ENCODE peak calls at places on chromosomes 6 and 20, in four cellular contexts. One of them, this sample, is unnamed.

GRCh38 chr6:136014454-136015421 is 163.2 kb downstream of the PDE7B start:
- DNase-seq in ELR: peak; percentile 99
- DNase-seq in CD8-positive, alpha-beta T cell: no peak
- DNase-seq in uterus: no peak
- DNase-seq in this sample: peak; percentile 91

GRCh38 chr20:59835057-59835447 is 98.4 kb downstream of the SYCP2 start:
- DNase-seq in ELR: no peak
- DNase-seq in CD8-positive, alpha-beta T cell: no peak
- DNase-seq in uterus: peak; percentile 9
- DNase-seq in this sample: no peak

GRCh38 chr20:3801846-3802245 is 5.7 kb downstream of the CDC25B start:
- DNase-seq in CD8-positive, alpha-beta T cell: no peak
- DNase-seq in uterus: no peak
- DNase-seq in ELR: no peak
- DNase-seq in this sample: no peak

GRCh38 chr6:165644586-165645266 is 18.3 kb downstream of the PDE10A start:
- DNase-seq in uterus: no peak
- DNase-seq in CD8-positive, alpha-beta T cell: no peak
- DNase-seq in ELR: no peak
- DNase-seq in this sample: no peak

GRCh38 chr6:42978487-42978792 is 541 bp downstream of the PEX6 start:
- DNase-seq in ELR: peak; percentile 44
- DNase-seq in CD8-positive, alpha-beta T cell: peak; percentile 18
- DNase-seq in uterus: peak; percentile 27
- DNase-seq in this sample: no peak

GRCh38 chr6:33905081-33905609 is 101.3 kb upstream of the MLN start:
- DNase-seq in uterus: no peak
- DNase-seq in CD8-positive, alpha-beta T cell: peak; percentile 61
- DNase-seq in ELR: no peak
- DNase-seq in this sample: no peak

GRCh38 chr6:753486-753885 is 60.5 kb upstream of the EXOC2 start:
- DNase-seq in uterus: no peak
- DNase-seq in CD8-positive, alpha-beta T cell: no peak
- DNase-seq in ELR: peak; percentile 40
- DNase-seq in this sample: peak; percentile 85

GRCh38 chr6:111534366-111534765 is 51.3 kb upstream of the REV3L start:
- DNase-seq in CD8-positive, alpha-beta T cell: no peak
- DNase-seq in uterus: peak; percentile 33
- DNase-seq in ELR: no peak
- DNase-seq in this sample: peak; percentile 9

GRCh38 chr20:58603656-58604184 is 47.4 kb upstream of the STX16 start:
- DNase-seq in ELR: peak; percentile 35
- DNase-seq in uterus: no peak
- DNase-seq in CD8-positive, alpha-beta T cell: no peak
- DNase-seq in this sample: no peak

GRCh38 chr6:143999406-143999805 is 8.7 kb downstream of the PLAGL1 start:
- DNase-seq in CD8-positive, alpha-beta T cell: no peak
- DNase-seq in uterus: no peak
- DNase-seq in ELR: peak; percentile 43
- DNase-seq in this sample: peak; percentile 27

GRCh38 chr6:148967546-148967945 is 220.7 kb downstream of the UST start:
- DNase-seq in ELR: no peak
- DNase-seq in CD8-positive, alpha-beta T cell: no peak
- DNase-seq in uterus: no peak
- DNase-seq in this sample: no peak

GRCh38 chr6:109475625-109476024 is 7.4 kb downstream of the ZBTB24 start:
- DNase-seq in CD8-positive, alpha-beta T cell: no peak
- DNase-seq in uterus: no peak
- DNase-seq in ELR: no peak
- DNase-seq in this sample: no peak

GRCh38 chr20:11375966-11376365 is 541.7 kb upstream of the BTBD3 start:
- DNase-seq in uterus: no peak
- DNase-seq in CD8-positive, alpha-beta T cell: no peak
- DNase-seq in ELR: peak; percentile 11
- DNase-seq in this sample: no peak

GRCh38 chr20:63976980-63977391 is 2.5 kb downstream of the SAMD10 start:
- DNase-seq in CD8-positive, alpha-beta T cell: no peak
- DNase-seq in uterus: no peak
- DNase-seq in ELR: no peak
- DNase-seq in this sample: no peak

GRCh38 chr6:82080767-82081166 is 166.8 kb downstream of the IBTK start:
- DNase-seq in ELR: no peak
- DNase-seq in CD8-positive, alpha-beta T cell: no peak
- DNase-seq in uterus: no peak
- DNase-seq in this sample: no peak

GRCh38 chr20:39897058-39897457 is 792.0 kb downstream of the MAFB start:
- DNase-seq in uterus: no peak
- DNase-seq in CD8-positive, alpha-beta T cell: no peak
- DNase-seq in ELR: peak; percentile 88
- DNase-seq in this sample: peak; percentile 33

GRCh38 chr6:167711784-167712183 is 114.9 kb upstream of the AFDN start:
- DNase-seq in CD8-positive, alpha-beta T cell: no peak
- DNase-seq in ELR: no peak
- DNase-seq in uterus: no peak
- DNase-seq in this sample: no peak

GRCh38 chr20:33915726-33916331 is 77.9 kb upstream of the RALY start:
- DNase-seq in CD8-positive, alpha-beta T cell: peak; percentile 57
- DNase-seq in uterus: no peak
- DNase-seq in ELR: peak; percentile 44
- DNase-seq in this sample: peak; percentile 70

GRCh38 chr6:87697581-87698552 is 4.2 kb downstream of the AKIRIN2 start:
- DNase-seq in CD8-positive, alpha-beta T cell: no peak
- DNase-seq in ELR: peak; percentile 48
- DNase-seq in uterus: no peak
- DNase-seq in this sample: no peak

GRCh38 chr20:17859616-17860232 is 108.9 kb downstream of the SNX5 start:
- DNase-seq in uterus: no peak
- DNase-seq in CD8-positive, alpha-beta T cell: peak; percentile 25
- DNase-seq in ELR: no peak
- DNase-seq in this sample: no peak

GRCh38 chr6:3540253-3540820 is 83.5 kb upstream of the SLC22A23 start:
- DNase-seq in CD8-positive, alpha-beta T cell: no peak
- DNase-seq in ELR: no peak
- DNase-seq in uterus: no peak
- DNase-seq in this sample: no peak

GRCh38 chr20:4509825-4510522 is 211.7 kb upstream of the PRND start:
- DNase-seq in ELR: peak; percentile 67
- DNase-seq in CD8-positive, alpha-beta T cell: no peak
- DNase-seq in uterus: no peak
- DNase-seq in this sample: peak; percentile 89

GRCh38 chr6:55758156-55758942 is 117.0 kb downstream of the BMP5 start:
- DNase-seq in CD8-positive, alpha-beta T cell: no peak
- DNase-seq in uterus: no peak
- DNase-seq in ELR: peak; percentile 96
- DNase-seq in this sample: peak; percentile 47

GRCh38 chr6:91141352-91141751 is 554.5 kb upstream of the MAP3K7 start:
- DNase-seq in ELR: no peak
- DNase-seq in uterus: no peak
- DNase-seq in CD8-positive, alpha-beta T cell: no peak
- DNase-seq in this sample: no peak

GRCh38 chr6:89209457-89209856 is 7.7 kb downstream of the GABRR1 start:
- DNase-seq in uterus: no peak
- DNase-seq in ELR: peak; percentile 7
- DNase-seq in CD8-positive, alpha-beta T cell: no peak
- DNase-seq in this sample: peak; percentile 18

GRCh38 chr6:111692327-111693164 is 86.9 kb upstream of the TRAF3IP2 start:
- DNase-seq in ELR: no peak
- DNase-seq in uterus: no peak
- DNase-seq in CD8-positive, alpha-beta T cell: no peak
- DNase-seq in this sample: no peak

GRCh38 chr20:38730989-38731737 is 6.9 kb downstream of the SLC32A1 start:
- DNase-seq in ELR: peak; percentile 65
- DNase-seq in CD8-positive, alpha-beta T cell: peak; percentile 76
- DNase-seq in uterus: peak; percentile 49
- DNase-seq in this sample: peak; percentile 31

GRCh38 chr6:166515072-166515810 is 71.2 kb downstream of the RAMACL start:
- DNase-seq in CD8-positive, alpha-beta T cell: peak; percentile 58
- DNase-seq in uterus: no peak
- DNase-seq in ELR: peak; percentile 79
- DNase-seq in this sample: peak; percentile 92

GRCh38 chr6:25359891-25360290 is 80.7 kb downstream of the CARMIL1 start:
- DNase-seq in ELR: no peak
- DNase-seq in uterus: no peak
- DNase-seq in CD8-positive, alpha-beta T cell: no peak
- DNase-seq in this sample: peak; percentile 15

GRCh38 chr20:3826420-3826819 is 6.1 kb downstream of the AP5S1 start:
- DNase-seq in ELR: no peak
- DNase-seq in uterus: no peak
- DNase-seq in CD8-positive, alpha-beta T cell: no peak
- DNase-seq in this sample: no peak